ENCODE peak calls at places on chromosomes 2 and 18, in five cellular contexts. B is stomach, T is cardiac muscle cell, D is SK-N-SH, H is upper lobe of right lung. Y is an unnamed sample.

GRCh38 chr18:37565138-37565984 is at the start of gene CELF4:
- DNase-seq in B (no peak), T (peak; percentile 42), D (peak; percentile 77), H (peak; percentile 64), Y (peak; percentile 5)

GRCh38 chr2:187580462-187581124 is 26.4 kb upstream of the TFPI start:
- DNase-seq in B (no peak), T (peak; percentile 55), D (peak; percentile 30), H (no peak), Y (peak; percentile 87)

GRCh38 chr18:23924813-23925212 is 89.7 kb upstream of the TTC39C start:
- DNase-seq in B (no peak), T (no peak), D (no peak), H (no peak), Y (no peak)

GRCh38 chr2:197285361-197285760 is 25.2 kb downstream of the ANKRD44 start:
- DNase-seq in B (no peak), T (no peak), D (no peak), H (no peak), Y (no peak)

GRCh38 chr2:157895531-157895930 is 19.4 kb upstream of the ACVR1 start:
- DNase-seq in B (no peak), T (no peak), D (no peak), H (no peak), Y (no peak)

GRCh38 chr18:2889761-2890192 is 43.0 kb downstream of the EMILIN2 start:
- DNase-seq in B (no peak), T (no peak), D (no peak), H (no peak), Y (no peak)

GRCh38 chr2:98134601-98135000 is 47.6 kb downstream of the VWA3B start:
- DNase-seq in B (no peak), T (no peak), D (no peak), H (no peak), Y (no peak)

GRCh38 chr2:53896864-53897263 is 37.1 kb upstream of the GPR75 start:
- DNase-seq in B (no peak), T (no peak), D (no peak), H (no peak), Y (no peak)

GRCh38 chr2:56018202-56018601 is 94.6 kb upstream of the EFEMP1 start:
- DNase-seq in B (no peak), T (no peak), D (no peak), H (no peak), Y (no peak)

GRCh38 chr18:37393221-37393828 is 172.3 kb downstream of the CELF4 start:
- DNase-seq in B (no peak), T (no peak), D (peak; percentile 68), H (no peak), Y (no peak)

DNA sequence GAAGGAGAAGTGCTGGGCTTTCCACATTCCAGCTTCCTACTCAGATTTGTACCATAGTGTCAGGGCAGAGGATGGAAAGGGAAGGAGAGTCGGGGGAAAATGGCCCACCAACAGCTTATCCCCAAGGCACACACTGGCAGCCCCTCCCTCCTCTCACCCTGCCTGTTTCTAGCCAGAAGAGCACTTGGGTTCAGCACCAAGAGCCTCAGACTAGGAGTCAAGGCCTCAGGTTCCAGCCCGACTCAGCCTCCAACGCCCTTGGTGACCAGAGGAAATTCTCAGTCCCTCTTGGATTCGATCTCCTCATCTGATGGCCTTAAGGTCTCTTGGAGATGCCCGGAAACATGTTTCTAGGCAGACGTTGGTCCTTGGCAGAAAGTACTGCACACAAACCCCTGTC is 53.9 kb downstream of the TNS1 start:
- DNase-seq in B (no peak), T (no peak), D (no peak), H (peak; percentile 43), Y (no peak)
- H3K4me1 ChIP-seq in B (peaks cover 36% of the 10 kb centered on the region), T (peaks cover 22% of the 10 kb centered on the region), D (peaks cover 80% of the 10 kb centered on the region), H (peaks cover 44% of the 10 kb centered on the region), Y (peaks cover under 1% of the 10 kb centered on the region)

GRCh38 chr18:7904529-7904928 is 337.4 kb downstream of the PTPRM start:
- DNase-seq in B (no peak), T (no peak), D (no peak), H (no peak), Y (no peak)
- H3K4me1 ChIP-seq in B (no peaks in the 10 kb centered on the region), T (peaks cover 7% of the 10 kb centered on the region), D (peaks cover 3% of the 10 kb centered on the region), H (no peaks in the 10 kb centered on the region), Y (no peaks in the 10 kb centered on the region)

GRCh38 chr2:230777681-230778080 is 65.0 kb downstream of the CAB39 start:
- DNase-seq in B (no peak), T (no peak), D (no peak), H (no peak), Y (peak; percentile 77)

GRCh38 chr2:230778350-230779140 is 65.9 kb downstream of the CAB39 start:
- DNase-seq in B (no peak), T (no peak), D (no peak), H (no peak), Y (no peak)

GRCh38 chr2:230775737-230776136 is 63.1 kb downstream of the CAB39 start:
- DNase-seq in B (no peak), T (no peak), D (no peak), H (no peak), Y (no peak)

GRCh38 chr2:230779607-230780006 is 67.0 kb downstream of the CAB39 start:
- DNase-seq in B (no peak), T (peak; percentile 14), D (no peak), H (no peak), Y (no peak)

GRCh38 chr2:230779141-230779523 is 66.5 kb downstream of the CAB39 start:
- DNase-seq in B (no peak), T (no peak), D (no peak), H (no peak), Y (no peak)
- H3K4me1 ChIP-seq in B (peaks cover 11% of the 10 kb centered on the region), T (peaks cover 24% of the 10 kb centered on the region), D (no peaks in the 10 kb centered on the region), H (peaks cover 15% of the 10 kb centered on the region), Y (peaks cover 42% of the 10 kb centered on the region)

DNA sequence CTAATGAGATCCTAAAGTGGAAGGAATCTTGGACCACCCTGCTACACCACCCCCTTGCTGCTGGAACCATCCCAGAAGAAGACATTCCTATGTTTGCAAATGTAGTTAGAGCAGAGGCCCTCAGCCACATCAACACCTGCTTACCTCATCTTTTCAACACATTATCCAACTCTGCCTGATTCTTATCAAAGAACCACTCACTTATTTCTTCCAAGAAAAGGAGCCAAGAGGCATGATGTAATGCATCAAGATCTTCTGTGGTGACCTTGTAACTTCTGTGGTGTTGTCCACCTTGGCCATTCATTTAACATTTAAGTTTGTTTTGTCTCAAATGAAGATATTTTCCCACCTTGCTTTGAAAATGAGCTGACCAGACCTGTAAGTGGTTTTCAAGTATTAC is 338.1 kb downstream of the CTNNA2 start:
- DNase-seq in B (no peak), T (peak; percentile 20), D (no peak), H (no peak), Y (no peak)
- H3K4me1 ChIP-seq in B (no peaks in the 10 kb centered on the region), T (peaks cover 8% of the 10 kb centered on the region), D (peaks cover 8% of the 10 kb centered on the region), H (no peaks in the 10 kb centered on the region), Y (no peaks in the 10 kb centered on the region)

GRCh38 chr2:237199082-237199481 is 113.4 kb downstream of the COPS8 start:
- DNase-seq in B (no peak), T (no peak), D (no peak), H (no peak), Y (no peak)
- H3K4me1 ChIP-seq in B (peaks cover 3% of the 10 kb centered on the region), T (no peaks in the 10 kb centered on the region), D (peaks cover 22% of the 10 kb centered on the region), H (no peaks in the 10 kb centered on the region), Y (peaks cover 6% of the 10 kb centered on the region)

DNA sequence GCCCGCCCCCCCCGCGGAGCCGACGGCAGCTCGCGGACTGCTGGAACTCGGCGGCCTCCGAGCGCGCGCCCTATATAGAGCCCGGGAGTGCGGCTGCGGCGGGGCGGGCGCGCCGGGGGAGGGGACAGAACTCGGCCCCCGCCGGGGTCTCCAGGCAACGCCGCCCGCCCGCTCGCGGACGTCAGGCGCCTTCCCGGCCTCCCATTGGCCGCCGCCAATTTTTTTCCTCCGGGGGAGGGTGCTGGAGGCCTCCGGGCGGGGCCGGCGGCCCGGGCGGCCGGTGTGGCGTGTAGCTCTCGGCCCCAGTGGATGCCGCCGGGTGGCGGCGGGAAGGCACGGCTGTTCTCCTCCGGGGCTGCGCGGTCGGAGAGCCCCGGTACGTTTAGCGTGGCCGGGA is at the start of gene ZFP36L2:
- DNase-seq in B (peak; percentile 97), T (peak; percentile 95), D (peak; percentile 99), H (peak; percentile 99), Y (peak; percentile 91)
- H3K4me1 ChIP-seq in B (peaks cover 19% of the 10 kb centered on the region), T (peaks cover 48% of the 10 kb centered on the region), D (peaks cover 53% of the 10 kb centered on the region), H (peaks cover 35% of the 10 kb centered on the region), Y (peaks cover 31% of the 10 kb centered on the region)

GRCh38 chr2:153109793-153110192 is 368.8 kb downstream of the RPRM start:
- DNase-seq in B (no peak), T (no peak), D (no peak), H (no peak), Y (no peak)

GRCh38 chr2:153110477-153110876 is 368.1 kb downstream of the RPRM start:
- DNase-seq in B (no peak), T (no peak), D (no peak), H (no peak), Y (no peak)

GRCh38 chr2:153115141-153115540 is 363.4 kb downstream of the RPRM start:
- DNase-seq in B (no peak), T (no peak), D (no peak), H (no peak), Y (no peak)
- H3K4me1 ChIP-seq in B (no peaks in the 10 kb centered on the region), T (no peaks in the 10 kb centered on the region), D (no peaks in the 10 kb centered on the region), H (no peaks in the 10 kb centered on the region), Y (no peaks in the 10 kb centered on the region)